ENCODE peak calls at places on chromosomes 11 and 22, in ten cellular contexts. Z, W, P, Q, C, N, E, H, U and V are unnamed samples.

GRCh38 chr11:62147545-62147944 is 23.7 kb downstream of the INCENP start:
- DNase-seq in C (peak), E (no peak), Q (no peak), N (no peak), U (no peak), P (no peak), Z (no peak), H (peak), W (no peak), V (no peak)

GRCh38 chr11:122951231-122951630 is 30.4 kb downstream of the BSX start:
- DNase-seq in N (no peak), Q (no peak), E (no peak), W (no peak), P (no peak), Z (no peak), C (no peak), U (no peak), H (no peak), V (no peak)

GRCh38 chr22:25388866-25389540 is 169.6 kb downstream of the CRYBB2 start:
- DNase-seq in P (peak), N (no peak), W (no peak), Q (no peak), H (no peak), E (no peak), U (no peak), Z (no peak), C (no peak), V (no peak)

GRCh38 chr11:133576351-133576750 is 44.0 kb upstream of the OPCML start:
- DNase-seq in H (no peak), N (no peak), W (no peak), Z (no peak), Q (no peak), U (no peak), E (peak), P (no peak), C (no peak), V (no peak)

GRCh38 chr11:22416462-22416861 is 78.3 kb downstream of the SLC17A6 start:
- DNase-seq in E (no peak), Z (no peak), N (no peak), W (no peak), C (no peak), U (no peak), Q (no peak), H (no peak), P (no peak), V (peak)

GRCh38 chr11:65274734-65275682 is 13.2 kb downstream of the POLA2 start:
- DNase-seq in W (no peak), C (no peak), Z (peak), Q (no peak), U (peak), H (peak), N (peak), E (peak), P (peak), V (peak)

GRCh38 chr11:7872913-7873312 is 58.2 kb downstream of the OR10A6 start:
- DNase-seq in E (no peak), Z (no peak), C (no peak), U (no peak), P (no peak), Q (no peak), W (no peak), N (no peak), H (no peak), V (no peak)

GRCh38 chr11:73578786-73579185 is 19.1 kb downstream of the FAM168A start:
- DNase-seq in Q (no peak), Z (no peak), H (no peak), E (no peak), P (no peak), N (no peak), C (no peak), W (no peak), U (no peak), V (no peak)

GRCh38 chr11:16558499-16558898 is 179.9 kb upstream of the C11orf58 start:
- DNase-seq in W (no peak), C (no peak), H (no peak), U (no peak), E (no peak), N (no peak), Q (no peak), P (no peak), Z (no peak), V (no peak)

GRCh38 chr11:70109903-70110302 is 31.8 kb downstream of the ANO1 start:
- DNase-seq in P (no peak), N (no peak), W (no peak), U (no peak), H (no peak), Z (no peak), Q (no peak), C (no peak), E (no peak), V (no peak)

GRCh38 chr22:17119481-17120202 is 1.5 kb downstream of the TMEM121B start:
- DNase-seq in P (no peak), W (no peak), Z (no peak), H (no peak), N (no peak), E (peak), C (no peak), Q (no peak), U (no peak), V (peak)

GRCh38 chr22:35334010-35334409 is 34.3 kb downstream of the TOM1 start:
- DNase-seq in Q (no peak), H (no peak), C (no peak), W (no peak), P (peak), Z (no peak), U (peak), E (no peak), N (no peak), V (no peak)

GRCh38 chr11:126336646-126337045 is 18.8 kb upstream of the ST3GAL4 start:
- DNase-seq in C (no peak), W (no peak), Z (no peak), H (peak), P (peak), U (no peak), E (peak), N (no peak), Q (no peak), V (no peak)

GRCh38 chr11:94706211-94706610 is 61.9 kb upstream of the AMOTL1 start:
- DNase-seq in W (no peak), H (no peak), Q (no peak), Z (peak), P (no peak), U (no peak), E (no peak), N (peak), C (no peak), V (peak)

GRCh38 chr22:36528336-36528735 is 630 bp downstream of the EIF3D start:
- DNase-seq in U (no peak), C (no peak), Z (no peak), H (no peak), W (no peak), E (peak), P (no peak), N (no peak), Q (no peak), V (peak)

GRCh38 chr11:57546451-57546850 is 9.1 kb downstream of the SMTNL1 start:
- DNase-seq in P (no peak), N (no peak), C (no peak), H (no peak), U (no peak), Z (no peak), Q (no peak), E (no peak), W (no peak), V (no peak)

GRCh38 chr11:78381867-78382266 is 35.8 kb downstream of the GAB2 start:
- DNase-seq in U (no peak), Z (no peak), E (no peak), Q (no peak), H (no peak), P (no peak), C (no peak), N (no peak), W (no peak), V (no peak)

GRCh38 chr22:30416403-30416802 is 9.2 kb upstream of the MTFP1 start:
- DNase-seq in W (no peak), C (no peak), H (no peak), N (no peak), Z (no peak), P (no peak), U (no peak), Q (no peak), E (no peak), V (peak)

GRCh38 chr11:8327761-8328192 is 64.1 kb upstream of the LMO1 start:
- DNase-seq in Q (no peak), E (no peak), W (no peak), U (no peak), C (no peak), P (no peak), Z (no peak), H (no peak), N (no peak), V (no peak)

GRCh38 chr11:88597387-88597786 is 259.9 kb upstream of the CTSC start:
- DNase-seq in Z (no peak), C (no peak), Q (no peak), P (no peak), H (no peak), N (no peak), E (no peak), W (no peak), U (no peak), V (no peak)

GRCh38 chr11:83257638-83258229 is 28.4 kb downstream of the CCDC90B start:
- DNase-seq in H (no peak), W (no peak), P (no peak), Q (no peak), E (no peak), U (no peak), Z (no peak), C (no peak), N (peak), V (peak)

GRCh38 chr22:32661737-32662586 is 139.5 kb upstream of the TIMP3 start:
- DNase-seq in P (no peak), C (no peak), N (peak), Q (no peak), Z (no peak), U (no peak), H (no peak), W (no peak), E (no peak), V (peak)

GRCh38 chr22:12601870-12602779 is 2925.9 kb upstream of the OR11H1 start:
- DNase-seq in Q (no peak), Z (no peak), W (no peak), E (no peak), P (no peak), C (no peak), H (peak), N (no peak), U (no peak), V (no peak)

GRCh38 chr11:119892311-119892808 is 163.4 kb upstream of the NECTIN1 start:
- DNase-seq in H (no peak), C (no peak), W (no peak), N (no peak), P (no peak), U (no peak), E (peak), Z (no peak), Q (no peak), V (no peak)

GRCh38 chr11:71940561-71941219 is 11.8 kb downstream of the RNF121 start:
- DNase-seq in Z (no peak), Q (no peak), P (no peak), U (no peak), W (no peak), H (no peak), E (no peak), C (no peak), N (peak), V (peak)

GRCh38 chr22:33922268-33922667 is 2.0 kb upstream of the LARGE1 start:
- DNase-seq in W (no peak), Q (no peak), Z (no peak), N (no peak), U (no peak), H (no peak), C (peak), P (no peak), E (no peak), V (peak)

GRCh38 chr11:65476632-65477270 is 22.1 kb upstream of the MALAT1 start:
- DNase-seq in H (no peak), E (no peak), Z (no peak), U (no peak), N (peak), W (no peak), P (peak), C (no peak), Q (no peak), V (peak)

GRCh38 chr11:78327945-78328344 is 89.7 kb downstream of the GAB2 start:
- DNase-seq in U (no peak), Z (no peak), C (no peak), W (no peak), H (no peak), N (no peak), Q (no peak), P (no peak), E (no peak), V (no peak)

GRCh38 chr11:130211144-130211543 is 51.6 kb downstream of the ST14 start:
- DNase-seq in W (no peak), Q (no peak), U (no peak), Z (no peak), P (no peak), H (no peak), C (peak), N (no peak), E (peak), V (no peak)

GRCh38 chr11:103997082-103997481 is 39.4 kb upstream of the DDI1 start:
- DNase-seq in E (no peak), C (no peak), Q (no peak), U (no peak), W (no peak), N (no peak), P (no peak), Z (no peak), H (no peak), V (no peak)

GRCh38 chr11:71181566-71181965 is 70.8 kb downstream of the SHANK2 start:
- DNase-seq in Z (no peak), P (no peak), U (no peak), H (no peak), C (no peak), Q (no peak), E (no peak), N (no peak), W (no peak), V (no peak)

GRCh38 chr22:38871360-38872171 is 450 bp downstream of the CBX6 start:
- DNase-seq in W (no peak), Z (no peak), U (no peak), P (no peak), C (peak), N (no peak), Q (no peak), E (peak), H (no peak), V (peak)

GRCh38 chr22:27850000-27850465 is 48.5 kb upstream of the MN1 start:
- DNase-seq in H (no peak), N (no peak), Q (no peak), W (no peak), U (no peak), C (no peak), P (no peak), Z (no peak), E (no peak), V (no peak)

GRCh38 chr11:8831861-8832260 is 79.1 kb upstream of the AKIP1 start:
- DNase-seq in C (peak), N (no peak), U (no peak), P (no peak), Q (no peak), Z (no peak), W (no peak), H (no peak), E (no peak), V (no peak)

GRCh38 chr11:86116996-86117705 is 48.3 kb upstream of the PICALM start:
- DNase-seq in E (no peak), Z (no peak), H (no peak), U (no peak), W (no peak), N (no peak), C (no peak), P (no peak), Q (no peak), V (peak)